ENCODE peak calls at places on chromosome 13, in ten cellular contexts. One of them, this sample, is unnamed.

GRCh38 chr13:79874396-79875360 is 393.7 kb downstream of the NDFIP2 start:
- DNase-seq in fibroblast of lung: peak; percentile 29
- DNase-seq in Panc1: no peak
- DNase-seq in epithelial cell of esophagus: peak; percentile 69
- DNase-seq in cardiac muscle cell: no peak
- DNase-seq in mammary epithelial cell: peak; percentile 68
- DNase-seq in adrenal gland: no peak
- DNase-seq in right lobe of liver: no peak
- DNase-seq in AG04450: no peak
- DNase-seq in tibial artery: no peak
- DNase-seq in this sample: peak; percentile 11

GRCh38 chr13:40109324-40109958 is 454.0 kb downstream of the COG6 start:
- DNase-seq in fibroblast of lung: peak; percentile 98
- DNase-seq in Panc1: no peak
- DNase-seq in epithelial cell of esophagus: peak; percentile 98
- DNase-seq in cardiac muscle cell: no peak
- DNase-seq in mammary epithelial cell: peak; percentile 97
- DNase-seq in adrenal gland: no peak
- DNase-seq in right lobe of liver: no peak
- DNase-seq in AG04450: peak; percentile 70
- DNase-seq in tibial artery: peak; percentile 40
- DNase-seq in this sample: peak; percentile 95

GRCh38 chr13:98975822-98976261 is 2.0 kb downstream of the DOCK9 start:
- DNase-seq in fibroblast of lung: no peak
- DNase-seq in Panc1: no peak
- DNase-seq in epithelial cell of esophagus: peak; percentile 54
- DNase-seq in cardiac muscle cell: peak; percentile 32
- DNase-seq in mammary epithelial cell: no peak
- DNase-seq in adrenal gland: no peak
- DNase-seq in right lobe of liver: no peak
- DNase-seq in AG04450: no peak
- DNase-seq in tibial artery: no peak
- DNase-seq in this sample: peak; percentile 43

GRCh38 chr13:25886438-25887214 is 165.2 kb downstream of the SHISA2 start:
- DNase-seq in fibroblast of lung: peak; percentile 92
- DNase-seq in Panc1: peak; percentile 10
- DNase-seq in epithelial cell of esophagus: peak; percentile 94
- DNase-seq in cardiac muscle cell: no peak
- DNase-seq in mammary epithelial cell: peak; percentile 93
- DNase-seq in adrenal gland: no peak
- DNase-seq in right lobe of liver: no peak
- DNase-seq in AG04450: peak; percentile 27
- DNase-seq in tibial artery: no peak
- DNase-seq in this sample: peak; percentile 12

GRCh38 chr13:79538757-79539156 is 57.8 kb downstream of the NDFIP2 start:
- DNase-seq in fibroblast of lung: no peak
- DNase-seq in Panc1: no peak
- DNase-seq in epithelial cell of esophagus: no peak
- DNase-seq in cardiac muscle cell: no peak
- DNase-seq in mammary epithelial cell: no peak
- DNase-seq in adrenal gland: no peak
- DNase-seq in right lobe of liver: no peak
- DNase-seq in AG04450: no peak
- DNase-seq in tibial artery: no peak
- DNase-seq in this sample: no peak

GRCh38 chr13:114008964-114009589 is 35.2 kb upstream of the C13orf46 start:
- DNase-seq in fibroblast of lung: no peak
- DNase-seq in Panc1: no peak
- DNase-seq in epithelial cell of esophagus: no peak
- DNase-seq in cardiac muscle cell: no peak
- DNase-seq in mammary epithelial cell: no peak
- DNase-seq in adrenal gland: no peak
- DNase-seq in right lobe of liver: no peak
- DNase-seq in AG04450: no peak
- DNase-seq in tibial artery: no peak
- DNase-seq in this sample: no peak

GRCh38 chr13:24618219-24618955 is 61.8 kb upstream of the ATP12A start:
- DNase-seq in fibroblast of lung: peak; percentile 14
- DNase-seq in Panc1: no peak
- DNase-seq in epithelial cell of esophagus: no peak
- DNase-seq in cardiac muscle cell: no peak
- DNase-seq in mammary epithelial cell: no peak
- DNase-seq in adrenal gland: no peak
- DNase-seq in right lobe of liver: no peak
- DNase-seq in AG04450: no peak
- DNase-seq in tibial artery: no peak
- DNase-seq in this sample: no peak

GRCh38 chr13:35978607-35979316 is 152.4 kb downstream of the DCLK1 start:
- DNase-seq in fibroblast of lung: peak; percentile 60
- DNase-seq in Panc1: peak; percentile 18
- DNase-seq in epithelial cell of esophagus: peak; percentile 65
- DNase-seq in cardiac muscle cell: peak; percentile 55
- DNase-seq in mammary epithelial cell: peak; percentile 49
- DNase-seq in adrenal gland: peak; percentile 18
- DNase-seq in right lobe of liver: no peak
- DNase-seq in AG04450: no peak
- DNase-seq in tibial artery: peak; percentile 49
- DNase-seq in this sample: peak; percentile 73

GRCh38 chr13:43122706-43123268 is 99.4 kb downstream of the DNAJC15 start:
- DNase-seq in fibroblast of lung: no peak
- DNase-seq in Panc1: no peak
- DNase-seq in epithelial cell of esophagus: no peak
- DNase-seq in cardiac muscle cell: no peak
- DNase-seq in mammary epithelial cell: no peak
- DNase-seq in adrenal gland: no peak
- DNase-seq in right lobe of liver: no peak
- DNase-seq in AG04450: no peak
- DNase-seq in tibial artery: no peak
- DNase-seq in this sample: no peak

GRCh38 chr13:50829896-50830295 is 13.6 kb downstream of the DLEU7 start:
- DNase-seq in fibroblast of lung: no peak
- DNase-seq in Panc1: no peak
- DNase-seq in epithelial cell of esophagus: peak; percentile 74
- DNase-seq in cardiac muscle cell: no peak
- DNase-seq in mammary epithelial cell: peak; percentile 7
- DNase-seq in adrenal gland: no peak
- DNase-seq in right lobe of liver: no peak
- DNase-seq in AG04450: no peak
- DNase-seq in tibial artery: no peak
- DNase-seq in this sample: peak; percentile 88

GRCh38 chr13:76425930-76426329 is 460.3 kb downstream of the KCTD12 start:
- DNase-seq in fibroblast of lung: peak; percentile 72
- DNase-seq in Panc1: no peak
- DNase-seq in epithelial cell of esophagus: peak; percentile 31
- DNase-seq in cardiac muscle cell: no peak
- DNase-seq in mammary epithelial cell: no peak
- DNase-seq in adrenal gland: no peak
- DNase-seq in right lobe of liver: no peak
- DNase-seq in AG04450: peak; percentile 78
- DNase-seq in tibial artery: no peak
- DNase-seq in this sample: peak; percentile 66

GRCh38 chr13:23427342-23428182 is 5.9 kb downstream of the SACS start:
- DNase-seq in fibroblast of lung: peak; percentile 99
- DNase-seq in Panc1: peak; percentile 77
- DNase-seq in epithelial cell of esophagus: peak; percentile 87
- DNase-seq in cardiac muscle cell: no peak
- DNase-seq in mammary epithelial cell: peak; percentile 69
- DNase-seq in adrenal gland: peak; percentile 49
- DNase-seq in right lobe of liver: no peak
- DNase-seq in AG04450: peak; percentile 73
- DNase-seq in tibial artery: peak; percentile 40
- DNase-seq in this sample: peak; percentile 91

GRCh38 chr13:106859505-106859904 is 291.6 kb upstream of the ARGLU1 start:
- DNase-seq in fibroblast of lung: no peak
- DNase-seq in Panc1: no peak
- DNase-seq in epithelial cell of esophagus: no peak
- DNase-seq in cardiac muscle cell: no peak
- DNase-seq in mammary epithelial cell: no peak
- DNase-seq in adrenal gland: no peak
- DNase-seq in right lobe of liver: no peak
- DNase-seq in AG04450: no peak
- DNase-seq in tibial artery: no peak
- DNase-seq in this sample: no peak
- H3K4me3 ChIP-seq in fibroblast of lung: no peak overlapping the region
- H3K4me3 ChIP-seq in Panc1: no peak overlapping the region
- H3K4me3 ChIP-seq in epithelial cell of esophagus: no peak overlapping the region
- H3K4me3 ChIP-seq in cardiac muscle cell: no peak overlapping the region
- H3K4me3 ChIP-seq in mammary epithelial cell: no peak overlapping the region
- H3K4me3 ChIP-seq in adrenal gland: no peak overlapping the region
- H3K4me3 ChIP-seq in right lobe of liver: no peak overlapping the region
- H3K4me3 ChIP-seq in AG04450: no peak overlapping the region
- H3K4me3 ChIP-seq in tibial artery: no peak overlapping the region
- H3K4me3 ChIP-seq in this sample: no peak overlapping the region

DNA sequence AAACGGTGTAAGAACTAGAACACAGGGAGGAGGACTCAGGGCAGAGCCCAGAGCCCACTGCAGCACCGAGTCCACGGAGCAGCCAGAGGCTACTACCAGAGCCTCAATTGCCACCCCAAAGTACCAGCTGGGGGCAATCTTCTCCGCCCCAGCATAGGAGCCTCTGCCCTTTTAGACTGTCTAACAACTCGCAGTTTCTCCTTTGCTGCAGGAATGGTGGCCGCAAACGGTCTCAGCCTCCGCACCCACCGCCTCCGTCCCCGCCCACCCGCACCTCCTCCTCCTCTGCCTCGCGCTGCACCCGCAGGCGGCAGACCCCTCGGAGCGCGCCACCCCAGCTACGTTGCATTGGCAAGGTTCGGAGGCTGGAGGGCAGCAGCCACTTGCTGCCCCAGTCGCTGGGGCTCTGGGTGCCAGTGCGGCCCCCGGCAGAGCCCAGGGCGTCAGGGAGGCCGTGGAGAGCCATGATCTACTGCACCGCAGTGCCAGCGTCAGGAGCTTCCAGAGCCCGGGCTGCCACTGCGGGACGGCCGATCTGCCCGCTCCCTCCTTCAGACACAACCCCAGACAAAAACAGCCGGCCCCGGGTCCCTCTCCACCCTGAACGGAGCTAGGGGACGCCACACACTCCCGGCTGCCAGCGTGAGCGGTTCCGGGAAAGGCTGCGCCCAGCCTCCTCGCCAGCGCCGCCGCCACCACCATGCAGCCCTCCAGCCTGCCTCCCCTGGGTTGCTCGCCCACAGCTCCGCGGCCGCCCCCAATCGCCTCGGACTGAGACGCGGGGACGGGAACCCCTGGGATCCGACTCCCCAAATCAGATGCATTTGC is 1.8 kb downstream of the FGF14 start:
- DNase-seq in fibroblast of lung: no peak
- DNase-seq in Panc1: no peak
- DNase-seq in epithelial cell of esophagus: peak; percentile 8
- DNase-seq in cardiac muscle cell: peak; percentile 9
- DNase-seq in mammary epithelial cell: peak; percentile 3
- DNase-seq in adrenal gland: no peak
- DNase-seq in right lobe of liver: peak; percentile 48
- DNase-seq in AG04450: no peak
- DNase-seq in tibial artery: no peak
- DNase-seq in this sample: peak; percentile 3
- TF ChIP-seq CTCF in fibroblast of lung: peak; percentile 30
- TF ChIP-seq CTCF in Panc1: peak; percentile 25
- TF ChIP-seq CTCF in epithelial cell of esophagus: no peak
- TF ChIP-seq CTCF in cardiac muscle cell: no peak
- TF ChIP-seq CTCF in mammary epithelial cell: no peak
- TF ChIP-seq CTCF in adrenal gland: no peak
- TF ChIP-seq CTCF in right lobe of liver: peak; percentile 27
- TF ChIP-seq CTCF in AG04450: peak; percentile 4
- TF ChIP-seq CTCF in tibial artery: no peak
- TF ChIP-seq CTCF in this sample: no peak

GRCh38 chr13:37868691-37869505 is 674 bp downstream of the TRPC4 start:
- DNase-seq in fibroblast of lung: peak; percentile 58
- DNase-seq in Panc1: no peak
- DNase-seq in epithelial cell of esophagus: no peak
- DNase-seq in cardiac muscle cell: peak; percentile 8
- DNase-seq in mammary epithelial cell: no peak
- DNase-seq in adrenal gland: no peak
- DNase-seq in right lobe of liver: no peak
- DNase-seq in AG04450: no peak
- DNase-seq in tibial artery: no peak
- DNase-seq in this sample: peak; percentile 67
- H3K4me3 ChIP-seq in fibroblast of lung: peak overlapping the region; percentile 62
- H3K4me3 ChIP-seq in Panc1: peak overlapping the region; percentile 53
- H3K4me3 ChIP-seq in epithelial cell of esophagus: peak overlapping the region; percentile 43
- H3K4me3 ChIP-seq in cardiac muscle cell: peak overlapping the region; percentile 44
- H3K4me3 ChIP-seq in mammary epithelial cell: peak overlapping the region; percentile 50
- H3K4me3 ChIP-seq in adrenal gland: no peak overlapping the region
- H3K4me3 ChIP-seq in right lobe of liver: no peak overlapping the region
- H3K4me3 ChIP-seq in AG04450: peak overlapping the region; percentile 76
- H3K4me3 ChIP-seq in tibial artery: peak overlapping the region; percentile 74
- H3K4me3 ChIP-seq in this sample: peak overlapping the region; percentile 90

GRCh38 chr13:85508683-85509329 is 290.4 kb downstream of the SLITRK6 start:
- DNase-seq in fibroblast of lung: peak; percentile 45
- DNase-seq in Panc1: no peak
- DNase-seq in epithelial cell of esophagus: peak; percentile 58
- DNase-seq in cardiac muscle cell: peak; percentile 2
- DNase-seq in mammary epithelial cell: peak; percentile 60
- DNase-seq in adrenal gland: no peak
- DNase-seq in right lobe of liver: no peak
- DNase-seq in AG04450: no peak
- DNase-seq in tibial artery: peak; percentile 34
- DNase-seq in this sample: no peak

GRCh38 chr13:85509512-85509911 is 289.7 kb downstream of the SLITRK6 start:
- DNase-seq in fibroblast of lung: peak; percentile 60
- DNase-seq in Panc1: no peak
- DNase-seq in epithelial cell of esophagus: peak; percentile 89
- DNase-seq in cardiac muscle cell: no peak
- DNase-seq in mammary epithelial cell: peak; percentile 85
- DNase-seq in adrenal gland: no peak
- DNase-seq in right lobe of liver: no peak
- DNase-seq in AG04450: no peak
- DNase-seq in tibial artery: no peak
- DNase-seq in this sample: peak; percentile 3

DNA sequence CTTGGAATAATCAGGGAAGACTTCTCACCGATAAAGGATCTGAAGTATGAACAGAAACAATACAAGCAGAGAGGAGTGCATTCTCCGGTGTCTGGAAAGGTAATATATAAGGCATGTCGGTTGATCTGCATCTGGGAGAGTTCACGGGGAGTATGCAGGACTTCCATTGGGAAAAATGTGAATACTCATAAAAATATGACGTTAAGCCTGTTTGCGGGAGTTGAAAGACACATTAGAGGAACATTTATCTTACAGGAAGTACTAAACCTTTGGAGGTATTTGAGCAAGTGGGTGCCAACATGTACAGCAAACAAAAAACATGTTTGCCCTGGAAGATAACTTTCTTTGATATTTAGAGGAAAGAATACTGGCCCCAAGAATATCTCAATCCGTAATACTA is 286.8 kb downstream of the SLITRK6 start:
- DNase-seq in fibroblast of lung: no peak
- DNase-seq in Panc1: no peak
- DNase-seq in epithelial cell of esophagus: peak; percentile 11
- DNase-seq in cardiac muscle cell: no peak
- DNase-seq in mammary epithelial cell: no peak
- DNase-seq in adrenal gland: no peak
- DNase-seq in right lobe of liver: no peak
- DNase-seq in AG04450: no peak
- DNase-seq in tibial artery: no peak
- DNase-seq in this sample: no peak
- TF ChIP-seq CTCF in fibroblast of lung: no peak
- TF ChIP-seq CTCF in Panc1: no peak
- TF ChIP-seq CTCF in epithelial cell of esophagus: no peak
- TF ChIP-seq CTCF in cardiac muscle cell: no peak
- TF ChIP-seq CTCF in mammary epithelial cell: no peak
- TF ChIP-seq CTCF in adrenal gland: no peak
- TF ChIP-seq CTCF in right lobe of liver: no peak
- TF ChIP-seq CTCF in AG04450: no peak
- TF ChIP-seq CTCF in tibial artery: no peak
- TF ChIP-seq CTCF in this sample: no peak

This sample was measured in AG10803.